ENCODE peak calls at places on chromosome 19, in seven cellular contexts. F is esophagus squamous epithelium, E is GM13977, K is stomach, P is cardiac fibroblast, T is fibroblast of mammary gland, V is IMR-90. I is an unnamed sample.

GRCh38 chr19:40147693-40148347 is 43.4 kb upstream of the MAP3K10 start:
- DNase-seq in F (no peak), E (no peak), K (no peak), P (peak), T (peak), V (peak), I (peak)

GRCh38 chr19:19539738-19540703 is 2.0 kb downstream of the CILP2 start:
- DNase-seq in F (no peak), E (peak), K (peak), P (peak), T (peak), V (peak), I (peak)

GRCh38 chr19:43595605-43595998 is 332 bp downstream of the IRGQ start:
- DNase-seq in F (no peak), E (no peak), K (no peak), P (no peak), T (no peak), V (no peak), I (peak)

GRCh38 chr19:16386619-16387240 is 62.1 kb downstream of the KLF2 start:
- DNase-seq in F (no peak), E (peak), K (peak), P (peak), T (peak), V (peak), I (peak)

GRCh38 chr19:23799321-23799720 is 40.6 kb upstream of the ZNF681 start:
- DNase-seq in F (no peak), E (no peak), K (no peak), P (no peak), T (no peak), V (no peak), I (peak)

GRCh38 chr19:531753-532571 is at the start of gene CDC34:
- DNase-seq in F (no peak), E (peak), K (no peak), P (no peak), T (no peak), V (no peak), I (no peak)

GRCh38 chr19:32817252-32817912 is 52.2 kb downstream of the SLC7A9 start:
- DNase-seq in F (no peak), E (no peak), K (no peak), P (no peak), T (no peak), V (no peak), I (no peak)

GRCh38 chr19:42487025-42487797 is 41.1 kb downstream of the CEACAM1 start:
- DNase-seq in F (no peak), E (no peak), K (no peak), P (no peak), T (no peak), V (no peak), I (peak)

GRCh38 chr19:40223135-40223822 is 3.2 kb downstream of the CCNP start:
- DNase-seq in F (no peak), E (no peak), K (peak), P (no peak), T (no peak), V (no peak), I (peak)

GRCh38 chr19:1045247-1045603 is 5.3 kb downstream of the ABCA7 start:
- DNase-seq in F (no peak), E (no peak), K (peak), P (no peak), T (peak), V (no peak), I (peak)

GRCh38 chr19:31530781-31531180 is 181.5 kb upstream of the TSHZ3 start:
- DNase-seq in F (no peak), E (no peak), K (no peak), P (no peak), T (no peak), V (no peak), I (no peak)

GRCh38 chr19:43548706-43549105 is 15.7 kb downstream of the ZNF575 start:
- DNase-seq in F (no peak), E (no peak), K (no peak), P (no peak), T (no peak), V (no peak), I (no peak)

GRCh38 chr19:17205237-17206140 is 9.7 kb upstream of the USE1 start:
- DNase-seq in F (no peak), E (peak), K (peak), P (peak), T (peak), V (peak), I (peak)

GRCh38 chr19:11179716-11180297 is 17.5 kb downstream of the KANK2 start:
- DNase-seq in F (no peak), E (peak), K (no peak), P (peak), T (no peak), V (no peak), I (peak)

GRCh38 chr19:29326849-29327840 is 114.2 kb upstream of the UQCRFS1 start:
- DNase-seq in F (no peak), E (no peak), K (no peak), P (no peak), T (no peak), V (no peak), I (no peak)

DNA sequence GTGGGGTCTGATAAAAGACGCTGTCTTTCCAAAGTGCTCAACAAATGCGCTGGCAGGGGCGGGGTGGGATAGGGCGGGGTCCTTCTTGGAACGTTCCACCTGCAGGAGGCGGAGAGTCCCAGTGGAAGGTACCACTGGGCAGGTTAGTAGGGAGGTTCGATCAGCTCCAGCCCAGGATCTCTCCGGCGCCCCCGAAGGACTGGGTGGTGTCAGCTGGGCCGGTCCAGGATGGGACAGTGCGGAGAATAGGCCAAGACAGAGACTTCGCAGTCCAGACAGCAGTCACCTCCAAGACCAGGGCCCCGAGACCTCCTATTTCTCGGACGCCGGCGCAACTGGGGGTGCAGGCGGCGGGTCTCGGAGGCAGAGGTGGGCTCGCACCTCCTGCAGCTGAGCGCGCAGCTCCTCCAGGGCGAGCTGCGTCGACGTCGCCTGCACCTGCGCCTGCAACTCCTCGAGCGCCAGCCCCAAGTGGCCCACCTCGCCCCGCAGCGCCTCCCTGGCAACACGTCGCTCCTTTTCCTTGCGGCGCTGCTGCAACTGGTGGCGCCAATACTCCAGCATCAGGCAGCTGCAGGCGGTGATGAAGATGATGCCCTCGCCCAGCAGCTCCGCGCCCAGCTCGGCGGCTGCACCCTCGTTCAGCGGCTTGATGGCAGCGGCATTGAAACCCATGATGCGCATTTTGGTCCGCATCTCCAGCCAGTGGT is 21.6 kb downstream of the VASP start:
- DNase-seq in F (no peak), E (no peak), K (peak), P (no peak), T (peak), V (no peak), I (peak)
- TF ChIP-seq CTCF in F (no peak), E (no peak), K (no peak), P (no peak), T (no peak), V (no peak), I (no peak)

DNA sequence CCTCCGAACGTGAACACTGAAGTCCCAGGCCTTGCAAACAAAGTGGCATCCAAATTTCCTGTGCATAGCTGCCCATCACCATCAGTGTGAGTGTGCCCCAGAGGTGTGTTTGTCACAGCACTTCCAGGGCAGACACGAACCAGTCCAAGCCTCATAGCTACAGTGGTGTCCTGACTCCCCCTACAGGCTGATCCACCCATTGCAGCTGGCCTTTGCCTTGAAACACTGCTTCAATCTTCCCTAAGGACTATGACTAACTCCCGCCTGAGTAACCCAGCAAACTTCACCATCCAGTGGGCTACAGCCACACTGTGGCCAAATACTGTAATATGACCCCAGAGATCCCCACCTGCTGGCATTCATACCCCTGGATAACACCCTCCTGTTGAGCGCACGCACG is 3.9 kb downstream of the ZNF266 start:
- DNase-seq in F (no peak), E (no peak), K (no peak), P (peak), T (peak), V (peak), I (peak)
- TF ChIP-seq CTCF in F (no peak), E (peak), K (no peak), P (peak), T (peak), V (peak), I (peak)

DNA sequence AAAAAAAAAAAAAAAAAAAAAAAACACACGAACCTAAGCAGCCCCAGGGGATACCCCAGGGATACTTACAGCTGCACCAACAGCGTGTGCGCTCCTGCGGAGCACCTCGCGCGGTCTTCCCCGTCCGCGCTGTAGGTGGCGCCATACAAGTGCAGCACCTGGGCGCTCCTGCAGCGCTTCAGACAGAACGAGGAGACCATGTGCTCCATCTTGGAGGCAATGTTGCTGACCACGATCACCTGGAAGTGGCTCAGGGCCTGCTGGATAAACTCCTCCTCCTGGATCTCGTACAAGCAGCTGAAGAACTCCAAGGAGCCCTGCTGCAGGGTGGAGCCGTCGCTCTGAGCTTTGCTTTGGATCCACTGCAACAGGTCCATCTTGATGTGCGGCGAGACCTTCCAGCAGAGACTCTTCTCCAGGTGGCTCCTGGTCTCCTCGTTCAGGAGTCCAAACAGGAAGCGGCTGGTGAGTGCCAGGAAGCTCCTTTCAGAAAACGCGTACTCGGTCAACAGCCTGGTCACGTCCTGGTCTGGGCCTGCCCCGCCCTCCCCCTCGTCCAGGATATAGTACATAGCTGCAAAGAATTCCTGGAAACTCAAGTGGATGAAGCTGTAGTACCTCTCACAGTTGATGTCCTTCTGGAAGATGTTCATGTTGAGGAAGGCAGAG is 14.5 kb downstream of the NLRP12 start:
- DNase-seq in F (no peak), E (no peak), K (no peak), P (no peak), T (no peak), V (no peak), I (peak)
- TF ChIP-seq CTCF in F (no peak), E (no peak), K (no peak), P (peak), T (peak), V (no peak), I (no peak)

GRCh38 chr19:13979686-13980085 is 26.4 kb downstream of the RFX1 start:
- DNase-seq in F (no peak), E (no peak), K (no peak), P (no peak), T (no peak), V (no peak), I (no peak)

GRCh38 chr19:13980340-13980739 is 25.8 kb downstream of the RFX1 start:
- DNase-seq in F (no peak), E (no peak), K (no peak), P (no peak), T (no peak), V (no peak), I (no peak)

GRCh38 chr19:13981988-13982501 is 24.1 kb downstream of the RFX1 start:
- DNase-seq in F (no peak), E (no peak), K (no peak), P (no peak), T (no peak), V (no peak), I (no peak)

GRCh38 chr19:13981467-13981866 is 24.7 kb downstream of the RFX1 start:
- DNase-seq in F (no peak), E (no peak), K (no peak), P (no peak), T (no peak), V (no peak), I (no peak)

GRCh38 chr19:13981021-13981420 is 25.1 kb downstream of the RFX1 start:
- DNase-seq in F (no peak), E (no peak), K (no peak), P (no peak), T (no peak), V (no peak), I (no peak)
- TF ChIP-seq CTCF in F (no peak), E (no peak), K (no peak), P (no peak), T (no peak), V (no peak), I (no peak)

DNA sequence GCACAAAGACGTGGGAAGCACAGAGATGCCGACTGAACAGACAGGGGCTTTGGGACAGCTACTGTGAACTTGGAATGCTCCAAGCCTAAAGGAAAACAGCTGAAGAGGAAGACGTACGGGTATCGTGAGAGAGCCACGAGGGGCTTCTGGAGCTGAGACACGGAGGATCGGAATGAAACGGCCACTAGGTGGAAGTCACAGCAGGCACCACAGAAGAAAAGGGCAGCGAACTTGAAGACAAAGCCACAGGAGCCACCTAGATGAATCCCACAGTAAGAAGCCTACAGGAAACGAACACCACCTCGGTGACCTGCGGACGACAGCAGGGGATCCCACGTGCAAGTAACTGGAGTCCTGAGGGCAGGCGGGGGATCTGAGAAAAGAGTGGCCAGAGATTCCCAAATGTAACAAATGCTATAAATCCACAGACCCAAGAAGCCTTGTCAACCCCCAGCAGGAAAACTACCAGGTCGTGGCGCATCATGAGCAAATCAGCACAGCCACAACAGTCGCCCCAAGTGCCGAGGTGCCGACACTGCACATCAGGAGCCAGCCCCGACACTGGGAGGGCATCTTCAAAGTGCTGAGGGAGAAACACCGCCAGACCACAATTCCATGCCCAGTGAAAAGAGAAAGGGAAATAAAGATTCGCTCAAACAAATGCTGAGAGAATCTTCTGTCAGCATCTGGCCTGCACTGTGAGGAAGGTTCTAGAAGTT is 39.3 kb upstream of the ISYNA1 start:
- DNase-seq in F (no peak), E (no peak), K (no peak), P (no peak), T (no peak), V (no peak), I (peak)
- TF ChIP-seq CTCF in F (no peak), E (no peak), K (no peak), P (peak), T (peak), V (peak), I (no peak)

GRCh38 chr19:45428385-45429231 is 4.9 kb upstream of the ERCC1 start:
- DNase-seq in F (no peak), E (peak), K (peak), P (peak), T (peak), V (peak), I (peak)
- TF ChIP-seq CTCF in F (no peak), E (peak), K (no peak), P (no peak), T (peak), V (peak), I (peak)

I was measured in activated CD8-positive, alpha-beta T cell treated with anti-CD3 and anti-CD28 coated beads for 36 hours.